ENCODE peak calls at places on chromosomes 13 and 19, in nine cellular contexts. C is HepG2, G is suprapubic skin, B is A549, U is tibial nerve, D is transverse colon, W is K562, Y is upper lobe of left lung, E is GM12878. H is an unnamed sample.
A peak's percentile ranks its signal among the peaks of the same experiment; 100 is the strongest.

GRCh38 chr19:33388817-33389573 is 15.5 kb downstream of the CEBPG start:
- DNase-seq in C (no peak), G (peak; percentile 70), B (no peak), U (no peak), D (no peak), W (no peak), Y (peak; percentile 86), E (no peak), H (no peak)

GRCh38 chr13:73623281-73623680 is 510.9 kb downstream of the KLF12 start:
- DNase-seq in C (no peak), G (no peak), B (no peak), U (no peak), D (no peak), W (no peak), Y (no peak), E (no peak), H (no peak)

GRCh38 chr19:4744451-4745170 is 21.0 kb upstream of the DPP9 start:
- DNase-seq in C (no peak), G (no peak), B (no peak), U (no peak), D (no peak), W (peak; percentile 53), Y (no peak), E (no peak), H (no peak)

GRCh38 chr13:42355118-42355840 is 83.3 kb downstream of the AKAP11 start:
- DNase-seq in C (no peak), G (no peak), B (no peak), U (no peak), D (no peak), W (no peak), Y (no peak), E (no peak), H (no peak)

GRCh38 chr19:53634768-53635167 is 3.0 kb downstream of the DPRX start:
- DNase-seq in C (peak; percentile 64), G (no peak), B (no peak), U (no peak), D (no peak), W (no peak), Y (no peak), E (no peak), H (no peak)

GRCh38 chr13:27600712-27601111 is 19.6 kb downstream of the LNX2 start:
- DNase-seq in C (no peak), G (no peak), B (no peak), U (no peak), D (no peak), W (peak; percentile 10), Y (no peak), E (no peak), H (no peak)

GRCh38 chr13:45658586-45659235 is 43.2 kb upstream of the ERICH6B start:
- DNase-seq in C (no peak), G (no peak), B (no peak), U (no peak), D (no peak), W (no peak), Y (no peak), E (no peak), H (no peak)

GRCh38 chr13:109773786-109774185 is 12.6 kb downstream of the IRS2 start:
- DNase-seq in C (no peak), G (no peak), B (no peak), U (no peak), D (no peak), W (no peak), Y (no peak), E (no peak), H (no peak)

GRCh38 chr19:5504115-5504514 is 48.9 kb downstream of the ZNRF4 start:
- DNase-seq in C (no peak), G (no peak), B (no peak), U (no peak), D (no peak), W (no peak), Y (no peak), E (no peak), H (no peak)

GRCh38 chr19:55390461-55390880 is 4.7 kb downstream of the RPL28 start:
- DNase-seq in C (no peak), G (no peak), B (no peak), U (no peak), D (no peak), W (peak; percentile 83), Y (no peak), E (no peak), H (no peak)
- TF ChIP-seq EP300 in C (no peak), G (no peak), B (no peak), U (no peak), D (no peak), W (no peak), Y (no peak), E (no peak), H (no peak)

GRCh38 chr19:41708481-41708880 is at the start of gene CEACAM5:
- DNase-seq in C (no peak), G (no peak), B (no peak), U (no peak), D (peak; percentile 91), W (no peak), Y (no peak), E (no peak), H (no peak)

GRCh38 chr19:41707502-41707812 is 969 bp upstream of the CEACAM5 start:
- DNase-seq in C (no peak), G (no peak), B (peak; percentile 60), U (no peak), D (peak; percentile 44), W (peak; percentile 11), Y (no peak), E (no peak), H (no peak)

GRCh38 chr19:41711376-41712261 is 3.2 kb downstream of the CEACAM5 start:
- DNase-seq in C (no peak), G (no peak), B (no peak), U (no peak), D (peak; percentile 69), W (no peak), Y (no peak), E (no peak), H (peak; percentile 22)

GRCh38 chr19:41707871-41708371 is 505 bp upstream of the CEACAM5 start:
- DNase-seq in C (no peak), G (no peak), B (no peak), U (no peak), D (peak; percentile 13), W (no peak), Y (no peak), E (no peak), H (no peak)

DNA sequence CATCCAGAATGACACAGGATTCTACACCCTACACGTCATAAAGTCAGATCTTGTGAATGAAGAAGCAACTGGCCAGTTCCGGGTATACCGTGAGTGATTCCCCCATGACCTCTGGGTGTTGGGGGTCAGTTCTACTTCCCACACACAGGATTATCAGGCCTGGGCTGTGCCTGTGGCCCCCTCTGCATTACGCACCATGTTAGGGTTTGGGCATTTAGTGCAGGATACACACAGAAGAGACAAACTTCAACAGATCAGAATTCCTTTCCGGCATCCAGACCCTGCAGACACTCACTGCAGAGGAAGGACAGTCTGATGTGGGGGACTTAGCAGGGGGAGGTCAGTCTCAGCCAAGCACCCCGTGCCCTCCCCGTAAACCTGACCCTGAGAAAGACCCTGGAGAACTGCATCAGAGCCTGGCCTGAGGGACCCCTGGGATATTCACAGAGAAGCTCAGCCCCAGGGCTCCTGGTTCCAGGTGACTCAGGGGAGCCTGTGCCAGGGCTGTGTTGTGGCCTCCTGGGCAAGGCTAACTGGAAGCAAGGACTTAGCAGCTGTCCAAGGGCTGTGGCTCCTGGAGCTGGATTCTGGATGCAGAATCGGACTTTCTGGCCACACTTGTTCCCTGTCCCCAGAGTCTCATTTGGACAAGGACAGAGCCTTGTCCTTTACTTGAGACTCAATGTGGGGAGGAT is 1.7 kb downstream of the CEACAM5 start:
- DNase-seq in C (no peak), G (no peak), B (no peak), U (no peak), D (peak; percentile 22), W (no peak), Y (no peak), E (no peak), H (peak; percentile 19)
- H3K27ac ChIP-seq in C (no peak overlapping the region), G (no peak overlapping the region), B (no peak overlapping the region), U (no peak overlapping the region), D (peak overlapping the region; percentile 81), W (no peak overlapping the region), Y (no peak overlapping the region), E (no peak overlapping the region), H (no peak overlapping the region)

DNA sequence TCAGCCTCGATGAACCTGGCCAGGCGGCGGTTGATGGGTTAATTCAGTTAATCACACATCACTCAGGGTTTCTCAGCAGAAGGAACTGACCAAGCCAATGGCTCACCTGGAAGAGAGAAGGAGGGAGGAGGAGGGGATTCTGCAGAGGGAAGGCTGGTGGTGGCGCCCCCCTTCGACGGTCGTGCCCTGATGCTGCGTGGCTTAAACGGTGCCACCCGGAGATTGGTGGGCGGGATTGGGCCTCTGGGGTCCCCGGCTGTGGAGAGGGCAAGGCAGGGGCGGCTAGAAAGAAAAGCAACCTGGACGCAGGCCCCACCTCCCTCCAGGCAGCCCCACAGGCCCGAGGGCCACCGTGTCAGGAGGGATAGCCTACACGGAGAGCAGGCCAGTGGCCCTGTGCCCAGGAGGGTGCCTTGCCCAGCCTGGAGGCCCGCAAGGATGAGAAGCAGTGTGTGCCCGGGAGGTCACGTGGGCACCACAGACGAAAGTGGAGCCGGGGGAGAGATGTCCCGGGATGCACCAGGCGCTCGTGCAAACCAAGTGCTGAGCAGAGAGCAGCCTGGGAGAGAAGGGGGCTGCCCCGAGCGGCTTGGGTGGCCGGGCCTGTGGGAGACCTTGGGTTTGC is 16.0 kb downstream of the CSNK1G2 start:
- DNase-seq in C (no peak), G (no peak), B (no peak), U (no peak), D (peak; percentile 31), W (no peak), Y (peak; percentile 71), E (no peak), H (no peak)
- TF ChIP-seq EP300 in C (no peak), G (no peak), B (no peak), U (no peak), D (no peak), W (no peak), Y (no peak), E (no peak), H (no peak)

GRCh38 chr13:91710733-91711132 is 312.3 kb downstream of the GPC5 start:
- DNase-seq in C (no peak), G (no peak), B (no peak), U (no peak), D (no peak), W (no peak), Y (no peak), E (no peak), H (no peak)
- H3K27ac ChIP-seq in C (no peak overlapping the region), G (no peak overlapping the region), B (no peak overlapping the region), U (no peak overlapping the region), D (no peak overlapping the region), W (no peak overlapping the region), Y (no peak overlapping the region), E (no peak overlapping the region), H (no peak overlapping the region)

DNA sequence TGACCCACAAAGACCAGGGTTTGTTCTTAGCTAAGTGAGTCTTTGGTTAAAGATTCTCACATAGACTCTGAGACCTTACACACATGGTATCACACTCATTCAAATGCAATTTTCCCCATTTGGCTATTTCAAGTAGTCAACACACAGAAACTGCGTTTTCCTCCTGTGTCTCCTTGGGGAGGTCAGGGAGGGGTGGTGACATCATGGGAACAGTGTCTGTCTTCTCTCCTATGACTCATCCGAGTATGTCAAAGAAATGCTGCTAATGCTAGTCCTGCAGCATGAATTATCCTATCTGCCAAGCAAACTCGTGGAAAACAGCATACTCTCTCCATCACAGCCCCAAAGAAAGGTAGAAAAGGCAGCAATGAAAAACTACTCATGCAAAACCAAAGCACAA is 100.2 kb downstream of the ENOX1 start:
- DNase-seq in C (peak; percentile 2), G (peak; percentile 56), B (peak; percentile 5), U (no peak), D (no peak), W (peak; percentile 1), Y (no peak), E (no peak), H (no peak)
- TF ChIP-seq EP300 in C (no peak), G (no peak), B (no peak), U (no peak), D (no peak), W (no peak), Y (no peak), E (no peak), H (no peak)

H was measured in stomach.